ENCODE peak calls at places on chromosomes 5 and 9, in seven cellular contexts. Q is brain microvascular endothelial cell, G is gastrocnemius medialis, A is epithelial cell of esophagus, T is fibroblast of lung, R is bronchial epithelial cell, H is H1. F is an unnamed sample.

GRCh38 chr5:138732933-138733332 is 20.3 kb upstream of the CTNNA1 start:
- DNase-seq in Q (no peak), G (no peak), A (no peak), T (no peak), R (no peak), H (no peak), F (no peak)

GRCh38 chr9:113511856-113512761 is 48.6 kb downstream of the RGS3 start:
- DNase-seq in Q (peak), G (no peak), A (peak), T (peak), R (peak), H (no peak), F (no peak)

GRCh38 chr9:135821116-135821515 is 86.2 kb downstream of the CAMSAP1 start:
- DNase-seq in Q (no peak), G (no peak), A (no peak), T (no peak), R (no peak), H (no peak), F (no peak)

GRCh38 chr5:51156222-51156621 is 227.0 kb upstream of the ISL1 start:
- DNase-seq in Q (no peak), G (no peak), A (no peak), T (no peak), R (no peak), H (no peak), F (no peak)

GRCh38 chr5:150774145-150774544 is 4.4 kb upstream of the SMIM3 start:
- DNase-seq in Q (peak), G (no peak), A (peak), T (peak), R (peak), H (no peak), F (peak)

GRCh38 chr5:142017832-142018427 is 5.1 kb upstream of the GNPDA1 start:
- DNase-seq in Q (peak), G (no peak), A (no peak), T (peak), R (no peak), H (no peak), F (peak)

GRCh38 chr5:150258126-150258525 is 31.4 kb downstream of the CAMK2A start:
- DNase-seq in Q (peak), G (no peak), A (no peak), T (peak), R (no peak), H (no peak), F (no peak)

GRCh38 chr9:928363-929042 is 48.0 kb upstream of the DMRT3 start:
- DNase-seq in Q (no peak), G (no peak), A (peak), T (no peak), R (peak), H (peak), F (no peak)

GRCh38 chr5:158414780-158415179 is 555.8 kb upstream of the CLINT1 start:
- DNase-seq in Q (peak), G (no peak), A (peak), T (peak), R (peak), H (no peak), F (peak)

GRCh38 chr5:113489299-113489698 is 1.0 kb upstream of the MCC start:
- DNase-seq in Q (peak), G (peak), A (peak), T (peak), R (peak), H (no peak), F (peak)

GRCh38 chr5:31186672-31187267 is 6.7 kb upstream of the CDH6 start:
- DNase-seq in Q (peak), G (no peak), A (peak), T (peak), R (peak), H (no peak), F (peak)

GRCh38 chr5:27048507-27048906 is 10.1 kb upstream of the CDH9 start:
- DNase-seq in Q (no peak), G (no peak), A (no peak), T (no peak), R (no peak), H (no peak), F (no peak)

GRCh38 chr5:33601881-33602280 is 161.1 kb downstream of the TARS1 start:
- DNase-seq in Q (no peak), G (no peak), A (peak), T (peak), R (no peak), H (no peak), F (peak)

GRCh38 chr5:14101922-14102321 is 41.2 kb upstream of the TRIO start:
- DNase-seq in Q (no peak), G (no peak), A (no peak), T (peak), R (no peak), H (no peak), F (no peak)

GRCh38 chr9:114339130-114339908 is 9.7 kb downstream of the ORM2 start:
- DNase-seq in Q (peak), G (no peak), A (peak), T (peak), R (no peak), H (peak), F (no peak)

GRCh38 chr9:133640580-133641395 is 4.6 kb downstream of the DBH start:
- DNase-seq in Q (no peak), G (no peak), A (no peak), T (no peak), R (no peak), H (no peak), F (no peak)

GRCh38 chr5:34716986-34717385 is 60.9 kb downstream of the RAI14 start:
- DNase-seq in Q (no peak), G (no peak), A (no peak), T (peak), R (peak), H (no peak), F (no peak)

GRCh38 chr5:5409151-5409810 is 13.2 kb upstream of the ICE1 start:
- DNase-seq in Q (no peak), G (no peak), A (peak), T (no peak), R (peak), H (no peak), F (no peak)

GRCh38 chr5:61280205-61280604 is 51.9 kb upstream of the ZSWIM6 start:
- DNase-seq in Q (peak), G (no peak), A (peak), T (peak), R (peak), H (no peak), F (no peak)

GRCh38 chr5:20570486-20570885 is 582.5 kb upstream of the CDH18 start:
- DNase-seq in Q (no peak), G (no peak), A (peak), T (no peak), R (peak), H (no peak), F (no peak)

GRCh38 chr5:64814073-64814472 is 45.3 kb downstream of the CWC27 start:
- DNase-seq in Q (no peak), G (no peak), A (no peak), T (no peak), R (no peak), H (no peak), F (no peak)

GRCh38 chr5:180330810-180331646 is 22.1 kb downstream of the GFPT2 start:
- DNase-seq in Q (peak), G (peak), A (peak), T (peak), R (peak), H (no peak), F (peak)

GRCh38 chr9:38280251-38280800 is 112.2 kb upstream of the ALDH1B1 start:
- DNase-seq in Q (no peak), G (no peak), A (no peak), T (no peak), R (no peak), H (no peak), F (no peak)

GRCh38 chr5:128539038-128539429 is 989 bp upstream of the FBN2 start:
- DNase-seq in Q (no peak), G (no peak), A (peak), T (peak), R (peak), H (no peak), F (no peak)

GRCh38 chr5:128537306-128537998 is 593 bp downstream of the FBN2 start:
- DNase-seq in Q (peak), G (no peak), A (peak), T (peak), R (peak), H (no peak), F (peak)

GRCh38 chr5:128538249-128539037 is 398 bp upstream of the FBN2 start:
- DNase-seq in Q (peak), G (peak), A (peak), T (peak), R (peak), H (peak), F (peak)

GRCh38 chr5:128536861-128537305 is 1.2 kb downstream of the FBN2 start:
- DNase-seq in Q (no peak), G (no peak), A (peak), T (peak), R (no peak), H (no peak), F (no peak)

GRCh38 chr5:128537999-128538248 is at the start of gene FBN2:
- DNase-seq in Q (no peak), G (no peak), A (no peak), T (no peak), R (no peak), H (no peak), F (no peak)
- H3K4me3 ChIP-seq in Q (peak), G (peak), A (peak), T (peak), R (peak), H (peak), F (peak)

GRCh38 chr9:92140754-92141143 is 25.5 kb upstream of the SPTLC1 start:
- DNase-seq in Q (no peak), G (no peak), A (no peak), T (no peak), R (no peak), H (no peak), F (no peak)

GRCh38 chr9:92140074-92140753 is 25.0 kb upstream of the SPTLC1 start:
- DNase-seq in Q (peak), G (peak), A (peak), T (peak), R (peak), H (peak), F (peak)

GRCh38 chr9:92142329-92142728 is 27.1 kb upstream of the SPTLC1 start:
- DNase-seq in Q (no peak), G (no peak), A (no peak), T (no peak), R (no peak), H (no peak), F (no peak)

GRCh38 chr9:92138157-92138959 is 23.1 kb upstream of the SPTLC1 start:
- DNase-seq in Q (peak), G (no peak), A (peak), T (peak), R (peak), H (no peak), F (no peak)

GRCh38 chr9:92141144-92142129 is 26.2 kb upstream of the SPTLC1 start:
- DNase-seq in Q (no peak), G (no peak), A (peak), T (peak), R (no peak), H (no peak), F (no peak)
- TF ChIP-seq CTCF in Q (no peak), G (no peak), A (no peak), T (no peak), R (peak), H (peak), F (no peak)

GRCh38 chr5:116455061-116455460 is 119.6 kb downstream of the SEMA6A start:
- DNase-seq in Q (peak), G (no peak), A (no peak), T (peak), R (no peak), H (no peak), F (no peak)

GRCh38 chr5:116456036-116456435 is 118.6 kb downstream of the SEMA6A start:
- DNase-seq in Q (no peak), G (no peak), A (no peak), T (no peak), R (no peak), H (no peak), F (no peak)

GRCh38 chr5:116452774-116453368 is 121.8 kb downstream of the SEMA6A start:
- DNase-seq in Q (no peak), G (no peak), A (no peak), T (peak), R (peak), H (no peak), F (no peak)

GRCh38 chr5:116453920-116454319 is 120.7 kb downstream of the SEMA6A start:
- DNase-seq in Q (peak), G (no peak), A (no peak), T (peak), R (no peak), H (no peak), F (no peak)

DNA sequence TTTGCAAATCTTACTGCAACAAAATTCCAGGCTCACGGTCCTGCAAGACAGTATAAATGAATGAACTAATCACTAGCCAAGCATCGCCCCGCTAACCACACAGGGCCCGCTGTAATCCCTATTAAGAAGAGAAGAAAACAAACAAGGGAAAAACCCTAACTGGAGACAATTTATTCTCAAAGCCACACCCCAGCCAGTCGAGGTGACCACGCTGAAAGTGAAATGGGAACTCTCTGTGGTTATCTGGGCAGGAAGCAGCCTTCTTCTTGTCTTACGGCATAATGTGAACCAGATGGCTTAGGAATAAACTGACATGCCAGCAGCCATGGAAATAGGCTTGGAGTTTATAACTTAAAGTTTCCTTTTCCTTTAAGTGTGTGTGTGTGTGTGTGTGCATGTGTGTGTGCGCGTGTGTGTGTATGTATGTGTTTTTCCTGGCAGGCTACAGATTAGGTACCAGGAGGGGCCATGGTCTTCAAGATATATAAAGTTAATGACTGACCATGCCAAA is 120.2 kb downstream of the SEMA6A start:
- DNase-seq in Q (peak), G (no peak), A (no peak), T (peak), R (no peak), H (no peak), F (peak)
- H3K4me3 ChIP-seq in Q (peak), G (no peak), A (no peak), T (no peak), R (no peak), H (no peak), F (no peak)

DNA sequence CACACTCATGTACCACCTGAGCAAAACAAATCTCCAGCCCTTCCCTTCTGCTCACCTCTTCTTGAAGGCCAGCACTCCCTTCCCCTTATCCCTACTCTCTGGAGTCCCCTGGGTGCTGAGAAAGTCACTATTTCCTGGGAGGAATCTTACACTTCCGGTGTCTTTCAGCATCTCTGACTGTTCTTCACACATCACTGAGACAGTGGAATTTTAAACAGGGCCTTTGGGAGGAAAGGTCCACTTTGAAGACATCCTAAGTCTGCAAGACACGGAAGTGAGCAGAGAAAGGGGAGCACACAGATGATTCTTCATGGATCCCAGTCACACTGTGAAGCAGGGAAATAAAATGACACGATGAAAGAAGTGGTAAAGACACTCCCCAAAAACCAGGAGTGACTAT is 25.6 kb downstream of the FRMD3 start:
- DNase-seq in Q (no peak), G (no peak), A (no peak), T (no peak), R (no peak), H (no peak), F (no peak)
- TF ChIP-seq CTCF in Q (no peak), G (no peak), A (no peak), T (no peak), R (no peak), H (no peak), F (no peak)